ENCODE peak calls at places on chromosome 15, in eight cellular contexts. S is cardiac fibroblast, V is fibroblast of the aortic adventitia, T is fibroblast of pulmonary artery, Q is foreskin fibroblast, U is GM12878, X is NB4, Y is AG04450. J is an unnamed sample.

GRCh38 chr15:64874131-64874530 is 32.4 kb downstream of the PLEKHO2 start:
- DNase-seq in S (no peak), V (no peak), T (no peak), Q (no peak), U (no peak), X (no peak), Y (no peak), J (no peak)

GRCh38 chr15:99507016-99507731 is 58.6 kb upstream of the MEF2A start:
- DNase-seq in S (peak; percentile 93), V (peak; percentile 93), T (peak; percentile 88), Q (peak; percentile 50), U (no peak), X (no peak), Y (peak; percentile 73), J (no peak)

GRCh38 chr15:85335193-85335939 is 45.0 kb upstream of the AKAP13 start:
- DNase-seq in S (peak; percentile 30), V (no peak), T (no peak), Q (no peak), U (no peak), X (no peak), Y (no peak), J (no peak)

GRCh38 chr15:69253156-69253555 is 45.6 kb upstream of the PAQR5 start:
- DNase-seq in S (peak; percentile 83), V (peak; percentile 92), T (peak; percentile 86), Q (peak; percentile 70), U (no peak), X (no peak), Y (peak; percentile 74), J (no peak)

GRCh38 chr15:99717129-99718024 is 15.9 kb downstream of the LYSMD4 start:
- DNase-seq in S (peak; percentile 58), V (peak; percentile 51), T (no peak), Q (no peak), U (no peak), X (no peak), Y (no peak), J (peak; percentile 66)

GRCh38 chr15:65832549-65833364 is 36.5 kb upstream of the RAB11A start:
- DNase-seq in S (peak; percentile 96), V (peak; percentile 96), T (peak; percentile 95), Q (peak; percentile 89), U (no peak), X (peak; percentile 37), Y (peak; percentile 41), J (no peak)

GRCh38 chr15:100715571-100716455 is 113.4 kb downstream of the ASB7 start:
- DNase-seq in S (no peak), V (no peak), T (no peak), Q (no peak), U (no peak), X (no peak), Y (no peak), J (peak; percentile 10)

GRCh38 chr15:35665855-35666536 is 120.0 kb upstream of the DPH6 start:
- DNase-seq in S (peak; percentile 49), V (peak; percentile 38), T (no peak), Q (no peak), U (no peak), X (no peak), Y (no peak), J (no peak)

GRCh38 chr15:48459571-48460461 is 128.6 kb downstream of the DUT start:
- DNase-seq in S (peak; percentile 57), V (peak; percentile 94), T (peak; percentile 62), Q (peak; percentile 57), U (no peak), X (no peak), Y (peak; percentile 62), J (no peak)

GRCh38 chr15:97875513-97876285 is 84.8 kb upstream of the ARRDC4 start:
- DNase-seq in S (no peak), V (no peak), T (no peak), Q (no peak), U (no peak), X (no peak), Y (no peak), J (no peak)

GRCh38 chr15:48888209-48888608 is 10.3 kb downstream of the EID1 start:
- DNase-seq in S (no peak), V (no peak), T (no peak), Q (no peak), U (no peak), X (no peak), Y (no peak), J (no peak)

GRCh38 chr15:43775411-43775965 is 1.3 kb downstream of the ELL3 start:
- DNase-seq in S (no peak), V (peak; percentile 30), T (peak; percentile 44), Q (no peak), U (no peak), X (peak; percentile 39), Y (no peak), J (no peak)
- TF ChIP-seq CTCF in S (peak; percentile 41), V (no peak), T (peak; percentile 34), Q (peak; percentile 31), U (peak; percentile 30), X (no peak), Y (peak; percentile 34), J (no peak)

DNA sequence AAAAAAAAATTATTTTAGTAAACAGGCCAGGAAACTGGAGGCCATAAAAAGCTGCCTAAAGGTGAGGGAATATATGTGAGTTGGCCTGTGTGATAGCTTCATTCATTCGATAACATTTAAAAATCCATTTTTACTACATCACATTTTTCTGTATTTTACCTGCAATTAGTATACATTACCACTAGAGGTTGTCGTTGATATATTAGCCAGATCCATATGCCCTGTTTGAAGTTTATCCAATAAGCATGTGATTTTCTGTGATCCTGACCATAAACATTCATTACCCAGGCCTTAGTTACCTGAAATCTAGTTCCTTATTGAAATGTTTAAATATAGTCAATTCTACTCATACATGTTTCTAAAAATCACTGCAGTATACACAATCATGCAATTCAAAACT is 71.4 kb downstream of the ARNT2 start:
- DNase-seq in S (no peak), V (no peak), T (no peak), Q (no peak), U (no peak), X (no peak), Y (no peak), J (no peak)
- TF ChIP-seq CTCF in S (peak; percentile 33), V (peak; percentile 41), T (peak; percentile 22), Q (no peak), U (no peak), X (no peak), Y (peak; percentile 28), J (no peak)

GRCh38 chr15:41340189-41340695 is 7.6 kb downstream of the NUSAP1 start:
- DNase-seq in S (no peak), V (no peak), T (no peak), Q (no peak), U (no peak), X (no peak), Y (no peak), J (no peak)

GRCh38 chr15:41337047-41337446 is 4.4 kb downstream of the NUSAP1 start:
- DNase-seq in S (no peak), V (no peak), T (no peak), Q (no peak), U (no peak), X (no peak), Y (no peak), J (no peak)

GRCh38 chr15:41336549-41336948 is 3.9 kb downstream of the NUSAP1 start:
- DNase-seq in S (no peak), V (no peak), T (no peak), Q (no peak), U (no peak), X (no peak), Y (no peak), J (no peak)

GRCh38 chr15:41334293-41335120 is 1.8 kb downstream of the NUSAP1 start:
- DNase-seq in S (no peak), V (no peak), T (no peak), Q (no peak), U (no peak), X (peak; percentile 22), Y (no peak), J (no peak)

GRCh38 chr15:41337631-41338522 is 5.2 kb downstream of the NUSAP1 start:
- DNase-seq in S (no peak), V (no peak), T (no peak), Q (no peak), U (no peak), X (peak; percentile 12), Y (no peak), J (no peak)
- TF ChIP-seq CTCF in S (no peak), V (no peak), T (no peak), Q (no peak), U (no peak), X (no peak), Y (no peak), J (no peak)

GRCh38 chr15:76178321-76178720 is 118.5 kb downstream of the TMEM266 start:
- DNase-seq in S (no peak), V (no peak), T (no peak), Q (no peak), U (no peak), X (no peak), Y (no peak), J (no peak)
- TF ChIP-seq CTCF in S (no peak), V (no peak), T (no peak), Q (no peak), U (no peak), X (no peak), Y (no peak), J (no peak)

GRCh38 chr15:34434627-34435305 is 2.8 kb downstream of the GOLGA8A start:
- DNase-seq in S (no peak), V (no peak), T (no peak), Q (no peak), U (no peak), X (no peak), Y (no peak), J (no peak)

GRCh38 chr15:34436126-34436955 is 1.3 kb downstream of the GOLGA8A start:
- DNase-seq in S (no peak), V (peak; percentile 22), T (no peak), Q (no peak), U (no peak), X (peak; percentile 64), Y (no peak), J (peak; percentile 35)

GRCh38 chr15:34435658-34436057 is 1.9 kb downstream of the GOLGA8A start:
- DNase-seq in S (no peak), V (no peak), T (no peak), Q (no peak), U (no peak), X (no peak), Y (no peak), J (no peak)

GRCh38 chr15:34437687-34438086 is at the start of gene GOLGA8A:
- DNase-seq in S (peak; percentile 59), V (peak; percentile 74), T (peak; percentile 79), Q (peak; percentile 84), U (peak; percentile 74), X (peak; percentile 89), Y (no peak), J (peak; percentile 89)

GRCh38 chr15:34436956-34437442 is 609 bp downstream of the GOLGA8A start:
- DNase-seq in S (peak; percentile 31), V (peak; percentile 25), T (peak; percentile 46), Q (peak; percentile 37), U (no peak), X (peak; percentile 81), Y (no peak), J (peak; percentile 79)
- TF ChIP-seq CTCF in S (no peak), V (no peak), T (no peak), Q (no peak), U (peak; percentile 29), X (no peak), Y (no peak), J (peak; percentile 49)